ENCODE peak calls at places on chromosomes 16 and 17, in five cellular contexts. F, A, I, Q and D are unnamed samples.

GRCh38 chr17:66098040-66098439 is 93.9 kb downstream of the CEP112 start:
- DNase-seq in Q (no peak), A (no peak), I (no peak), F (no peak), D (no peak)

GRCh38 chr16:3952342-3953131 is 72.0 kb upstream of the CREBBP start:
- DNase-seq in Q (no peak), A (peak), F (no peak), I (no peak), D (no peak)

GRCh38 chr17:49359990-49360795 is 1.9 kb downstream of the ZNF652 start:
- DNase-seq in I (no peak), F (no peak), Q (no peak), A (no peak), D (no peak)

GRCh38 chr17:68800731-68801130 is 154.5 kb downstream of the ABCA8 start:
- DNase-seq in F (peak), I (no peak), A (peak), Q (peak), D (no peak)

GRCh38 chr17:65558683-65559311 is 2.7 kb downstream of the AXIN2 start:
- DNase-seq in Q (no peak), I (no peak), F (no peak), A (no peak), D (no peak)

GRCh38 chr16:82195917-82196494 is 26.0 kb upstream of the MPHOSPH6 start:
- DNase-seq in A (peak), Q (no peak), F (no peak), I (no peak), D (no peak)

GRCh38 chr17:71777048-71777638 is 343.7 kb upstream of the SOX9 start:
- DNase-seq in F (no peak), I (no peak), Q (no peak), A (no peak), D (no peak)

GRCh38 chr16:84925092-84925772 is 86.1 kb downstream of the ZDHHC7 start:
- DNase-seq in F (no peak), A (no peak), I (peak), Q (no peak), D (peak)

GRCh38 chr17:1177099-1177996 is 2.4 kb downstream of the ABR start:
- DNase-seq in Q (peak), A (peak), I (no peak), F (peak), D (no peak)

GRCh38 chr17:27762527-27763305 is 37.6 kb downstream of the NOS2 start:
- DNase-seq in F (peak), A (peak), I (no peak), Q (no peak), D (no peak)